ENCODE peak calls at places on chromosomes 12 and 14, in five cellular contexts. I is sigmoid colon, L is neuronal stem cell, S is fibroblast of lung, W is thoracic aorta. Z is an unnamed sample. For H3K27me3, the result is how much of the 10 kb centered on the place peaks cover.

GRCh38 chr14:31084385-31084784 is 58.2 kb upstream of the STRN3 start:
- DNase-seq in S (no peak), W (no peak), I (no peak), L (no peak), Z (peak)

GRCh38 chr14:97177635-97178034 is 380.5 kb downstream of the VRK1 start:
- DNase-seq in L (no peak), W (no peak), S (no peak), I (no peak), Z (no peak)

GRCh38 chr14:32934891-32935633 is 3.6 kb upstream of the NPAS3 start:
- DNase-seq in W (no peak), I (peak), L (no peak), S (peak), Z (peak)

GRCh38 chr14:73935666-73936065 is 14.2 kb downstream of the FAM161B start:
- DNase-seq in W (no peak), L (no peak), S (no peak), I (no peak), Z (peak)

GRCh38 chr12:101939856-101940265 is 62.5 kb downstream of the DRAM1 start:
- DNase-seq in W (no peak), S (peak), L (peak), I (peak), Z (peak)

GRCh38 chr14:84520711-84521338 is 1009.1 kb upstream of the FLRT2 start:
- DNase-seq in L (no peak), I (no peak), W (no peak), S (peak), Z (no peak)

GRCh38 chr12:93135286-93136239 is 206.5 kb upstream of the EEA1 start:
- DNase-seq in I (no peak), L (no peak), W (no peak), S (peak), Z (no peak)

GRCh38 chr12:14256555-14257169 is 108.8 kb upstream of the ATF7IP start:
- DNase-seq in I (peak), W (peak), L (peak), S (peak), Z (peak)

GRCh38 chr12:70722584-70723343 is 85.5 kb upstream of the PTPRB start:
- DNase-seq in W (no peak), S (peak), L (no peak), I (no peak), Z (no peak)

GRCh38 chr14:60777856-60778578 is 43.5 kb downstream of the MNAT1 start:
- DNase-seq in L (no peak), W (no peak), S (peak), I (no peak), Z (no peak)

GRCh38 chr14:36020120-36021029 is 156.1 kb downstream of the PTCSC3 start:
- DNase-seq in I (no peak), L (peak), W (no peak), S (no peak), Z (no peak)

GRCh38 chr12:51846209-51846779 is 2.2 kb downstream of the FIGNL2 start:
- DNase-seq in S (no peak), I (no peak), W (no peak), L (no peak), Z (peak)

GRCh38 chr12:50400104-50400637 is 514 bp upstream of the LARP4 start:
- DNase-seq in S (no peak), W (no peak), I (no peak), L (no peak), Z (no peak)

GRCh38 chr12:10497602-10498001 is 8.1 kb upstream of the EIF2S3B start:
- DNase-seq in I (no peak), W (no peak), L (no peak), S (peak), Z (no peak)

GRCh38 chr12:126856958-126857357 is 1410.0 kb upstream of the TMEM132C start:
- DNase-seq in W (no peak), I (no peak), S (no peak), L (no peak), Z (peak)

GRCh38 chr14:51219473-51220448 is 20.3 kb upstream of the TMX1 start:
- DNase-seq in W (no peak), S (peak), L (no peak), I (no peak), Z (peak)

GRCh38 chr12:49655595-49656236 is 32.4 kb downstream of the PRPF40B start:
- DNase-seq in L (no peak), S (no peak), I (no peak), W (no peak), Z (no peak)

GRCh38 chr12:2690348-2691000 is 104.3 kb upstream of the FKBP4 start:
- DNase-seq in I (no peak), L (no peak), S (no peak), W (no peak), Z (no peak)

GRCh38 chr12:19915392-19916192 is 452.7 kb upstream of the PDE3A start:
- DNase-seq in S (peak), L (peak), I (no peak), W (no peak), Z (peak)

GRCh38 chr12:54175130-54175963 is 13.4 kb downstream of the SMUG1 start:
- DNase-seq in L (no peak), S (no peak), W (no peak), I (no peak), Z (no peak)
- H3K27me3 ChIP-seq in L (under half), S (under half), W (under half), I (under half), Z (half or more)

GRCh38 chr12:3838065-3838464 is 35.1 kb downstream of the PARP11 start:
- DNase-seq in L (no peak), W (no peak), S (no peak), I (no peak), Z (no peak)

GRCh38 chr12:3837049-3837448 is 36.1 kb downstream of the PARP11 start:
- DNase-seq in W (no peak), I (no peak), S (no peak), L (no peak), Z (peak)

GRCh38 chr12:3836641-3837040 is 36.6 kb downstream of the PARP11 start:
- DNase-seq in I (no peak), L (no peak), S (no peak), W (no peak), Z (no peak)

GRCh38 chr12:3841783-3842182 is 31.4 kb downstream of the PARP11 start:
- DNase-seq in S (no peak), W (no peak), L (no peak), I (no peak), Z (no peak)

DNA sequence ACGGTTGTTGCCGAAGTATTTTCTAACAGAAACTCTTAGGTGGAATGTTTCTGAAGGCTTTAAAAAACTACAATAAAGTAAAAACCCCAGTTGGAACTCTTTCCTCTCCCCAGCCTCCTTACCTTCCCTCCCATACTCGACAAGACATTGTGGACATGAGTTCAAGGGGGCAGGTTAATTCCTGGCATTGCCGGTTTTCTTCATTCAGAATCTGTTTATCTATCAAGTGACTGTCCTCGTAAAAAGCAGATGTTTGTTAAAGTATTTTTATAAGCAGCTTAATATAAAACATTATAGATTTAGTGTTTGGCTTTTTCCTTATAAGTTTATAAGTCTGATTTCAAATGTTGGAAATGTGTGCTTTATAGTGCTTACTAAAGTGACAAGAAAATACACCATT is 30.7 kb downstream of the PARP11 start:
- DNase-seq in S (no peak), I (no peak), L (no peak), W (no peak), Z (no peak)
- H3K27me3 ChIP-seq in S (under half), I (under half), L (under half), W (under half), Z (under half)

DNA sequence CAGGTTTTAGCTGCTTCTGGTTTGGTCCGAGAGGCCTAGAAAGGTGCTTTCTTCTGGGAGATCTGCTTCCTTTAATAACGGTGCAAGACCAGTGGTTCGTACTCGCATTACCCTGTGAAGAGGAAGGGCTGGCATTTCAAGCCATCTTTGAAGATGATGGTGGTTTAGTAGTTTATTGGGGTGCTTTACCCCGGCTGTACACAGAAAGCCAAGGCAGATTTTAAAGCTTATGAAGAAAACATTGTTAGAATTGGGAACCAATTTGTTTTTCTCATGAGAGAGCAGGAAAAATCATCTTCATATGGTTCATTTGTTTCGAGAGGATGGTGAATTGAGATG is 3.6 kb downstream of the CCND2 start:
- DNase-seq in S (no peak), L (no peak), W (no peak), I (no peak), Z (no peak)
- H3K27me3 ChIP-seq in S (under half), L (under half), W (under half), I (under half), Z (under half)

DNA sequence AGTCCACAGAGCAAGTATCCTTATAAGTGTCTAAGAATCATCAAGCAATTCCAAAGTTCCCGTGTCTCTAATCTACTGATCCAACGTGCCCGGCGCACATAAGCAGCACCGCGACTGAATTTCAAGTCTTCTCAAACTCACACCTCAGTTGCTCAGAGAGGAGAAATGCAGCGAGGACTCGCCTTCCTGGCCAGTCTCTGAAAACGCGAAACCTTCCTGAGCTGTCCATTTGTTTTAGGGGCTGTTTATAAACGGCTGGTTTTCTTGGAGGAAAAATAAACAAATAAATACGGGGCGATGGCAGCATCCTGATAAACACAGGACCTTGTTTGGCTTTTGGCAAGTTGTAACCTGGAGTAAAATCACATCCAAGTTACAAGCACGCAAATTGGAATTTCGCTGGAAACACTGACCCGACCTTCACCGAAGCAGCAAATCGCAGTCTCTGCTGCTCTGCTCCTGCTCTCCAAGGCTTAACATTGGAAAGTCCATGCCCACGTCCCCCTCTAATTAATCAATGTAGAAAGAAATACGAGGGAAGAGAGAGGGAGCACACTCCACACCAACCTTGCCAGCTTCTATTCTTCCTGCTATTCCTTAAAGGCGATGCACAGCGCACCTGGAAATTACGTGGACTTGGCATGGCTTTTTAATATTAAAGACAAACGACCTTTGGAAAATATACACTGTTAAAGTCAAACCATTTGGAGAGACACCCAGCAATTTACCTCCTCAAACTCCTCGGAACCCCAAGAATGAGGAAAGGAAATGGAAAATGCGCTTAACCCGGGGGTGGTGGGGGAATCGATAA is 248.7 kb downstream of the APAF1 start:
- DNase-seq in L (no peak), I (no peak), W (no peak), S (no peak), Z (peak)
- H3K27me3 ChIP-seq in L (under half), I (under half), W (under half), S (under half), Z (half or more)

DNA sequence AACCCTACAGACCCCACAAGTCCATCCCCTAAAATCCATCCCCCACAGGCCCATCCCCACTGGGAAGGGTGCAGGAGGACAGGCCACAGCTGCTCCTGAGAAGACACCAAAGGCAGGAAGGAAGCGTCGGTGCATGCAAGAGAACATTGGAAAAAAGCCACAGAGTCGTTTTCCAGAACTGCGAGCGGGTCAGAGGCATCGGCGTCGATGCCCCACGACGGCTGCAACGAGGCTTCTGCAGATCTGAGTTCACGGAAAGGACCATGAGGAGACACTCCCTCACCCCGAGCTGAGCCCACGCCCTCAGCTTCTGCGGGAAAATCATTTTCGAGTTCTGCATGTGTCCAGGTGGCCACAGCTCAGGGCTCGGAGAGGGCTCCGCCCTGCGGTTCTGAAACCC is 59.7 kb upstream of the GALNT9 start:
- DNase-seq in I (peak), L (no peak), W (no peak), S (no peak), Z (no peak)
- H3K27me3 ChIP-seq in I (under half), L (under half), W (under half), S (under half), Z (under half)

GRCh38 chr12:114450019-114450418 is 44.1 kb upstream of the TBX5 start:
- DNase-seq in S (no peak), L (no peak), W (no peak), I (no peak), Z (no peak)

GRCh38 chr12:114448618-114448933 is 42.6 kb upstream of the TBX5 start:
- DNase-seq in I (no peak), S (no peak), L (no peak), W (no peak), Z (peak)

GRCh38 chr12:114450511-114451300 is 44.8 kb upstream of the TBX5 start:
- DNase-seq in I (no peak), L (no peak), S (no peak), W (no peak), Z (peak)

GRCh38 chr12:114447799-114448617 is 42.1 kb upstream of the TBX5 start:
- DNase-seq in S (no peak), I (no peak), W (no peak), L (no peak), Z (no peak)

DNA sequence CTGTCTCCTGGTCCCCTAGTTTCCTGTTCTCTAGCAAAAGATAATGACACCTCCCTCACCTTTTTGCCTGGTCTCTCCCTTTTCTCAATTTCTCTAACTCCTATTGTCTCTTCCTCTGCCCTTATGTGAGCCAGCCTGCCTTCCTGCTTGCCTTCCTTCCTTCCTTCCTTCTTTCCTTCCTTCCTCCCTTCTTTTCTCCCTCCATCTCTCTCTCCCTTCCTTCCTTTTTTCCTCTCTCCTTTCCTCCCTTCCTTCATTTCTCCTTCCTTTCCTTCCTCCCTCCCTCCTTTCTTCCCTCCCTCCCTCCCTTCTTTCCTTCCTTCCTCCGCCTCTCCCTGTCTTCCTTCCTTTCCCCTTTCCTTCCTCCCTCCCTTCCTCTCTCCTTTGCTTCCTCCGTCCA is 45.7 kb upstream of the TBX5 start:
- DNase-seq in W (no peak), I (no peak), L (no peak), S (no peak), Z (no peak)
- H3K27me3 ChIP-seq in W (under half), I (under half), L (half or more), S (under half), Z (half or more)

Z was measured in GM23338.